ENCODE peak calls at places on chromosomes 16 and 17, in ten cellular contexts. S is AG10803, L is HCEC 1CT, A is OCI-LY7, G is A549, D is ACHN, U is brain microvascular endothelial cell, B is keratinocyte, I is transverse colon, X is activated gamma-delta T cell. T is an unnamed sample.

GRCh38 chr17:28492352-28493310 is 13.5 kb upstream of the FOXN1 start:
- DNase-seq in S (no peak), L (no peak), A (peak; percentile 24), G (peak; percentile 29), D (no peak), U (no peak), B (peak; percentile 15), I (no peak), X (no peak), T (no peak)

GRCh38 chr17:48241131-48241591 is 133.6 kb downstream of the SNX11 start:
- DNase-seq in S (peak; percentile 81), L (peak; percentile 91), A (no peak), G (peak; percentile 90), D (peak; percentile 87), U (peak; percentile 89), B (no peak), I (no peak), X (no peak), T (peak; percentile 80)

GRCh38 chr16:30768583-30769181 is 6.6 kb downstream of the RNF40 start:
- DNase-seq in S (no peak), L (no peak), A (no peak), G (no peak), D (no peak), U (no peak), B (no peak), I (no peak), X (no peak), T (no peak)

GRCh38 chr16:106623-107324 is 28.7 kb downstream of the MPG start:
- DNase-seq in S (peak; percentile 84), L (peak; percentile 81), A (peak; percentile 81), G (peak; percentile 86), D (peak; percentile 80), U (peak; percentile 76), B (no peak), I (peak; percentile 46), X (no peak), T (peak; percentile 90)

GRCh38 chr17:66849851-66850580 is 15.1 kb downstream of the CACNG5 start:
- DNase-seq in S (no peak), L (no peak), A (no peak), G (no peak), D (no peak), U (no peak), B (no peak), I (no peak), X (no peak), T (no peak)

GRCh38 chr16:12291989-12292759 is 315.6 kb downstream of the SNX29 start:
- DNase-seq in S (no peak), L (no peak), A (peak; percentile 92), G (no peak), D (no peak), U (no peak), B (no peak), I (no peak), X (no peak), T (no peak)

GRCh38 chr17:75816693-75817092 is 27.5 kb downstream of the UNC13D start:
- DNase-seq in S (no peak), L (no peak), A (no peak), G (no peak), D (no peak), U (no peak), B (no peak), I (no peak), X (no peak), T (no peak)

GRCh38 chr16:68901910-68902309 is 58.6 kb downstream of the TANGO6 start:
- DNase-seq in S (peak; percentile 86), L (peak; percentile 43), A (no peak), G (peak; percentile 13), D (peak; percentile 34), U (peak; percentile 2), B (no peak), I (no peak), X (no peak), T (peak; percentile 85)

GRCh38 chr17:40316571-40317344 is 7.8 kb downstream of the RARA start:
- DNase-seq in S (peak; percentile 87), L (peak; percentile 84), A (no peak), G (peak; percentile 87), D (peak; percentile 79), U (peak; percentile 61), B (no peak), I (peak; percentile 72), X (no peak), T (peak; percentile 70)

GRCh38 chr17:18238299-18238698 is 12.9 kb downstream of the LLGL1 start:
- DNase-seq in S (no peak), L (no peak), A (no peak), G (no peak), D (no peak), U (no peak), B (no peak), I (no peak), X (no peak), T (no peak)

GRCh38 chr16:27333549-27333948 is 19.8 kb downstream of the IL4R start:
- DNase-seq in S (no peak), L (no peak), A (no peak), G (no peak), D (no peak), U (no peak), B (no peak), I (no peak), X (no peak), T (no peak)

GRCh38 chr17:1226308-1226707 is 43.9 kb upstream of the BHLHA9 start:
- DNase-seq in S (no peak), L (no peak), A (no peak), G (no peak), D (no peak), U (no peak), B (no peak), I (no peak), X (no peak), T (no peak)

GRCh38 chr17:45423304-45423703 is 9.4 kb downstream of the ARHGAP27 start:
- DNase-seq in S (no peak), L (no peak), A (no peak), G (no peak), D (no peak), U (no peak), B (no peak), I (no peak), X (no peak), T (no peak)

GRCh38 chr17:9107527-9107926 is 86.2 kb downstream of the NTN1 start:
- DNase-seq in S (no peak), L (no peak), A (no peak), G (no peak), D (no peak), U (no peak), B (no peak), I (no peak), X (no peak), T (no peak)

GRCh38 chr16:13503960-13504635 is 415.9 kb upstream of the ERCC4 start:
- DNase-seq in S (no peak), L (no peak), A (no peak), G (no peak), D (no peak), U (no peak), B (no peak), I (no peak), X (no peak), T (no peak)

GRCh38 chr17:82228278-82228841 is 482 bp upstream of the SLC16A3 start:
- DNase-seq in S (no peak), L (no peak), A (peak; percentile 83), G (no peak), D (no peak), U (no peak), B (no peak), I (peak; percentile 80), X (peak; percentile 46), T (no peak)

GRCh38 chr16:46768809-46769208 is 20.7 kb upstream of the MYLK3 start:
- DNase-seq in S (no peak), L (no peak), A (no peak), G (no peak), D (no peak), U (no peak), B (no peak), I (no peak), X (no peak), T (no peak)

GRCh38 chr16:85075236-85075924 is 36.9 kb downstream of the CIBAR2 start:
- DNase-seq in S (no peak), L (no peak), A (no peak), G (no peak), D (no peak), U (no peak), B (no peak), I (no peak), X (no peak), T (no peak)

GRCh38 chr16:14337303-14338191 is 266.4 kb downstream of the MRTFB start:
- DNase-seq in S (peak; percentile 51), L (no peak), A (no peak), G (no peak), D (no peak), U (no peak), B (no peak), I (no peak), X (no peak), T (peak; percentile 49)

GRCh38 chr17:81566461-81567126 is 14.4 kb upstream of the FAAP100 start:
- DNase-seq in S (peak; percentile 97), L (peak; percentile 91), A (no peak), G (peak; percentile 89), D (peak; percentile 95), U (peak; percentile 95), B (no peak), I (peak; percentile 73), X (no peak), T (peak; percentile 97)

GRCh38 chr17:46732754-46733398 is 85.6 kb downstream of the WNT3 start:
- DNase-seq in S (no peak), L (no peak), A (peak; percentile 24), G (no peak), D (no peak), U (no peak), B (no peak), I (no peak), X (no peak), T (no peak)

GRCh38 chr17:40857535-40857934 is 9.5 kb downstream of the KRT12 start:
- DNase-seq in S (peak; percentile 81), L (no peak), A (no peak), G (no peak), D (no peak), U (no peak), B (no peak), I (no peak), X (no peak), T (peak; percentile 74)

GRCh38 chr17:7237761-7238417 is 1.4 kb downstream of the PHF23 start:
- DNase-seq in S (peak; percentile 57), L (peak; percentile 55), A (peak; percentile 87), G (peak; percentile 78), D (peak; percentile 77), U (peak; percentile 50), B (no peak), I (peak; percentile 91), X (peak; percentile 57), T (peak; percentile 54)

GRCh38 chr16:75102595-75102994 is 14.0 kb downstream of the LDHD start:
- DNase-seq in S (no peak), L (no peak), A (no peak), G (no peak), D (no peak), U (no peak), B (no peak), I (no peak), X (no peak), T (no peak)

GRCh38 chr17:7404737-7405412 is 978 bp upstream of the TMEM256 start:
- DNase-seq in S (no peak), L (peak; percentile 32), A (no peak), G (no peak), D (peak; percentile 45), U (peak; percentile 32), B (no peak), I (no peak), X (peak; percentile 70), T (peak; percentile 11)

GRCh38 chr16:9033125-9033830 is 58.2 kb upstream of the HAPSTR1 start:
- DNase-seq in S (peak; percentile 75), L (peak; percentile 81), A (peak; percentile 41), G (peak; percentile 83), D (peak; percentile 74), U (peak; percentile 62), B (no peak), I (peak; percentile 59), X (no peak), T (peak; percentile 77)

GRCh38 chr17:78375401-78376079 is 2.9 kb upstream of the PGS1 start:
- DNase-seq in S (peak; percentile 94), L (peak; percentile 93), A (no peak), G (peak; percentile 60), D (peak; percentile 95), U (peak; percentile 86), B (no peak), I (no peak), X (no peak), T (peak; percentile 98)

GRCh38 chr17:57662644-57663308 is 82.3 kb downstream of the CCDC182 start:
- DNase-seq in S (peak; percentile 99), L (peak; percentile 99), A (no peak), G (peak; percentile 64), D (peak; percentile 99), U (peak; percentile 98), B (peak; percentile 70), I (peak; percentile 87), X (no peak), T (peak; percentile 97)

T was measured in fibroblast of the aortic adventitia.